ENCODE peak calls at places on chromosomes 7 and 10, in seven cellular contexts. A is H9, N is IMR-90, Y is mesendoderm, B is mesenchymal stem cell, W is neuronal stem cell, F is H1. X is an unnamed sample.

GRCh38 chr10:3805227-3805790 is 20.3 kb upstream of the KLF6 start:
- DNase-seq in A (no peak), N (peak; percentile 83), Y (no peak), B (peak; percentile 98), W (no peak), F (no peak), X (peak; percentile 72)

GRCh38 chr7:150755473-150756099 is 18.4 kb downstream of the GIMAP5 start:
- DNase-seq in A (no peak), N (no peak), Y (no peak), B (no peak), W (no peak), F (no peak), X (no peak)

GRCh38 chr7:120583835-120584586 is 273.9 kb downstream of the TSPAN12 start:
- DNase-seq in A (no peak), N (peak; percentile 59), Y (peak; percentile 93), B (peak; percentile 84), W (no peak), F (no peak), X (peak; percentile 93)

GRCh38 chr10:9244880-9245279 is 1190.4 kb downstream of the GATA3 start:
- DNase-seq in A (no peak), N (no peak), Y (no peak), B (no peak), W (no peak), F (no peak), X (no peak)

GRCh38 chr7:151885202-151885580 is 8.3 kb upstream of the PRKAG2 start:
- DNase-seq in A (no peak), N (no peak), Y (no peak), B (no peak), W (no peak), F (no peak), X (no peak)

GRCh38 chr7:28347964-28348363 is 64.4 kb upstream of the CREB5 start:
- DNase-seq in A (no peak), N (peak; percentile 76), Y (no peak), B (no peak), W (no peak), F (no peak), X (no peak)

GRCh38 chr10:130812381-130813148 is 499.0 kb downstream of the TCERG1L start:
- DNase-seq in A (no peak), N (no peak), Y (no peak), B (no peak), W (no peak), F (no peak), X (no peak)

GRCh38 chr10:131832056-131832685 is 68.6 kb upstream of the PPP2R2D start:
- DNase-seq in A (no peak), N (no peak), Y (no peak), B (no peak), W (no peak), F (no peak), X (no peak)

GRCh38 chr10:71339796-71340589 is 20.9 kb downstream of the SLC29A3 start:
- DNase-seq in A (no peak), N (no peak), Y (peak; percentile 69), B (no peak), W (no peak), F (no peak), X (peak; percentile 100)

GRCh38 chr10:116787893-116788665 is 45.7 kb upstream of the HSPA12A start:
- DNase-seq in A (peak; percentile 89), N (peak; percentile 69), Y (peak; percentile 81), B (peak; percentile 61), W (peak; percentile 77), F (peak; percentile 61), X (peak; percentile 67)

GRCh38 chr7:44208085-44208484 is 7.3 kb downstream of the YKT6 start:
- DNase-seq in A (no peak), N (no peak), Y (no peak), B (no peak), W (no peak), F (no peak), X (no peak)

GRCh38 chr7:40698214-40698920 is 563.6 kb downstream of the SUGCT start:
- DNase-seq in A (no peak), N (peak; percentile 31), Y (no peak), B (no peak), W (no peak), F (no peak), X (no peak)

GRCh38 chr7:40697653-40698052 is 562.8 kb downstream of the SUGCT start:
- DNase-seq in A (no peak), N (no peak), Y (no peak), B (no peak), W (no peak), F (no peak), X (no peak)

GRCh38 chr7:40698921-40699260 is 564.1 kb downstream of the SUGCT start:
- DNase-seq in A (no peak), N (no peak), Y (no peak), B (no peak), W (no peak), F (no peak), X (no peak)

GRCh38 chr7:40694991-40695390 is 560.2 kb downstream of the SUGCT start:
- DNase-seq in A (no peak), N (no peak), Y (no peak), B (no peak), W (no peak), F (no peak), X (no peak)

GRCh38 chr7:40694041-40694809 is 559.4 kb downstream of the SUGCT start:
- DNase-seq in A (no peak), N (no peak), Y (no peak), B (no peak), W (no peak), F (no peak), X (no peak)
- H2BK120ac ChIP-seq in A (no peak overlapping the region), N (no peak overlapping the region), Y (no peak overlapping the region), B (no peak overlapping the region), W (no peak overlapping the region), F (no peak overlapping the region), X (no peak overlapping the region)

GRCh38 chr7:94643771-94644545 is 12.0 kb downstream of the SGCE start:
- DNase-seq in A (no peak), N (no peak), Y (no peak), B (no peak), W (no peak), F (no peak), X (peak; percentile 32)
- H3K27ac ChIP-seq in A (no peak overlapping the region), N (no peak overlapping the region), Y (no peak overlapping the region), B (no peak overlapping the region), W (no peak overlapping the region), F (no peak overlapping the region), X (no peak overlapping the region)

GRCh38 chr7:23802720-23803397 is 92.8 kb downstream of the STK31 start:
- DNase-seq in A (no peak), N (no peak), Y (no peak), B (no peak), W (no peak), F (no peak), X (no peak)
- H2BK120ac ChIP-seq in A (no peak overlapping the region), N (no peak overlapping the region), Y (no peak overlapping the region), B (no peak overlapping the region), W (no peak overlapping the region), F (no peak overlapping the region), X (no peak overlapping the region)

GRCh38 chr10:114473776-114474175 is 69.5 kb upstream of the AFAP1L2 start:
- DNase-seq in A (no peak), N (no peak), Y (no peak), B (no peak), W (no peak), F (no peak), X (no peak)

GRCh38 chr10:114472874-114473248 is 68.6 kb upstream of the AFAP1L2 start:
- DNase-seq in A (no peak), N (no peak), Y (no peak), B (no peak), W (no peak), F (no peak), X (no peak)

GRCh38 chr10:114474989-114475388 is 70.7 kb upstream of the AFAP1L2 start:
- DNase-seq in A (no peak), N (no peak), Y (no peak), B (no peak), W (no peak), F (no peak), X (no peak)

GRCh38 chr10:114471906-114472873 is 67.9 kb upstream of the AFAP1L2 start:
- DNase-seq in A (no peak), N (no peak), Y (peak; percentile 89), B (no peak), W (no peak), F (no peak), X (peak; percentile 46)

DNA sequence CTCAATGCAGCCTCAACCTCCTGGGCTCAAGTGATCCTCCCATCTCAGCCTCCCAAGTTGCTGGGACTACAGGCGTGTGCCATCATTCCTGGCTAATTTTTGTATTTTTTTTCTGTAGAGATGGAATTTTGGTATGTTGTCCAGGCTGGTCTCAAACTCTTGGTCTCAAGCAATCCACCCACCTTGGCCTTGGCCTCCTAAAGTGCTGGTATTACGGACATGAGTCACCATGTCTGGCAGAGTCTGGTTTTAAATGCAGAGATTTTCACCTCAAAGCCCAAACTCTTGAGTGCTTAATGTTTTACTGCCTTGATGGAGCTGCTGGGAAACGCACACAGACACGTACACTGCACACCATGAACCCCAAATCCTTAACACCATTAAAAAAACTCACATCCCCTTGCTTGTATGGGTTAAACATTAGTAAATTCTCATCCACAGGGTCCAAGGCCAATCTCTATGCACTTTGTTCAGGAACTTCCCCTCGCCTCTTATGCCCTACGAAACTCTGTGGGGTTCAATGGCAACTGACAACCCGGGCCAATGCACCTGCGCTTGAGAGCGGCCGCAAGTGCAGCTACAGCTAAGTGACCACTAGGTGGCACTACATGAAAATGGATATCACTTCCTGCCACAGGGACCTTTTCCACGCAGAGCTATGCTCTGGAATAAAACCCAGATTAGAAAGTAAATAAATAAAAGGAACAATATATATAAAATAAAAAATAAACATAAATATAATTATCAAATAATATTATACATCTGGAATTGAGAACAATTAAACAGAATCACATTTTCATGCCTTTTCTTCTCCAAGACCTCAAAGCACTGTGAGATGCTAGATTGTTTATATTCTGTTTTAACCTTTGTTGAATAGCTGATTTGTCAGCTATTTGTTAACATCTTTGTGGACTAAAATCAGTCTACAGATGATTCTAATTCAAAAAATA is 66.9 kb upstream of the AFAP1L2 start:
- DNase-seq in A (peak; percentile 66), N (peak; percentile 77), Y (peak; percentile 75), B (peak; percentile 69), W (peak; percentile 55), F (no peak), X (peak; percentile 92)
- H3K27ac ChIP-seq in A (no peak overlapping the region), N (no peak overlapping the region), Y (no peak overlapping the region), B (no peak overlapping the region), W (no peak overlapping the region), F (no peak overlapping the region), X (no peak overlapping the region)